ENCODE peak calls at places on chromosomes 12 and 14, in six cellular contexts. O is left ventricle myocardium inferior, N is lung, M is heart right ventricle, Z is hepatocyte, Y is aorta. B is an unnamed sample.

GRCh38 chr12:93978553-93978952 is 169.8 kb upstream of the PLXNC1 start:
- DNase-seq in O (no peak), N (peak; percentile 57), M (no peak), Z (peak; percentile 38), Y (no peak), B (no peak)

GRCh38 chr12:83979785-83980184 is 932.8 kb downstream of the SLC6A15 start:
- DNase-seq in O (no peak), N (no peak), M (no peak), Z (no peak), Y (no peak), B (no peak)

GRCh38 chr14:59161571-59162175 is 26.8 kb upstream of the DAAM1 start:
- DNase-seq in O (no peak), N (no peak), M (no peak), Z (peak; percentile 76), Y (no peak), B (peak; percentile 76)

GRCh38 chr14:71704210-71704609 is 228.0 kb upstream of the RGS6 start:
- DNase-seq in O (no peak), N (no peak), M (no peak), Z (no peak), Y (no peak), B (no peak)

GRCh38 chr12:102061096-102061555 is 665 bp downstream of the WASHC3 start:
- DNase-seq in O (no peak), N (no peak), M (no peak), Z (peak; percentile 24), Y (no peak), B (no peak)

GRCh38 chr12:92551853-92552397 is 150.9 kb upstream of the PLEKHG7 start:
- DNase-seq in O (no peak), N (no peak), M (no peak), Z (peak; percentile 44), Y (no peak), B (no peak)

GRCh38 chr14:44736326-44736725 is 225.4 kb downstream of the KLHL28 start:
- DNase-seq in O (no peak), N (no peak), M (no peak), Z (no peak), Y (no peak), B (no peak)

GRCh38 chr12:101700299-101700820 is 2.9 kb downstream of the CHPT1 start:
- DNase-seq in O (no peak), N (no peak), M (no peak), Z (no peak), Y (no peak), B (no peak)

GRCh38 chr12:77736219-77736965 is 94.3 kb upstream of the NAV3 start:
- DNase-seq in O (no peak), N (no peak), M (no peak), Z (no peak), Y (no peak), B (no peak)

GRCh38 chr14:56979961-56980360 is 169.7 kb upstream of the OTX2 start:
- DNase-seq in O (no peak), N (no peak), M (no peak), Z (no peak), Y (no peak), B (no peak)

GRCh38 chr12:50979369-50980052 is 27.2 kb downstream of the HIGD1C start:
- DNase-seq in O (no peak), N (no peak), M (no peak), Z (no peak), Y (no peak), B (no peak)

GRCh38 chr12:82359115-82359478 is 768 bp downstream of the METTL25 start:
- DNase-seq in O (no peak), N (no peak), M (no peak), Z (peak; percentile 35), Y (no peak), B (peak; percentile 71)

GRCh38 chr14:95431199-95432145 is 85.0 kb downstream of the SYNE3 start:
- DNase-seq in O (no peak), N (no peak), M (no peak), Z (peak; percentile 51), Y (peak; percentile 64), B (no peak)

GRCh38 chr12:96623818-96624217 is 134.4 kb downstream of the CFAP54 start:
- DNase-seq in O (no peak), N (no peak), M (no peak), Z (no peak), Y (no peak), B (no peak)

GRCh38 chr14:98298481-98299227 is 973.3 kb downstream of the BCL11B start:
- DNase-seq in O (no peak), N (peak; percentile 42), M (no peak), Z (no peak), Y (no peak), B (no peak)

GRCh38 chr12:100953677-100954076 is 159.1 kb downstream of the ANO4 start:
- DNase-seq in O (no peak), N (no peak), M (no peak), Z (no peak), Y (no peak), B (no peak)

GRCh38 chr12:28866296-28866695 is 282.8 kb upstream of the FAR2 start:
- DNase-seq in O (no peak), N (no peak), M (no peak), Z (no peak), Y (no peak), B (no peak)

GRCh38 chr14:75279739-75280447 is 1.3 kb downstream of the FOS start:
- DNase-seq in O (peak; percentile 29), N (no peak), M (no peak), Z (peak; percentile 42), Y (peak; percentile 89), B (no peak)

GRCh38 chr14:58098507-58098906 is 53.5 kb downstream of the ARMH4 start:
- DNase-seq in O (no peak), N (no peak), M (peak; percentile 63), Z (no peak), Y (no peak), B (no peak)

GRCh38 chr12:34345801-34346200 is 323.5 kb downstream of the ALG10 start:
- DNase-seq in O (no peak), N (no peak), M (no peak), Z (no peak), Y (no peak), B (no peak)

GRCh38 chr12:988616-989015 is 2.4 kb upstream of the ERC1 start:
- DNase-seq in O (no peak), N (no peak), M (no peak), Z (no peak), Y (no peak), B (no peak)

GRCh38 chr12:106136263-106136662 is 2.5 kb downstream of the NUAK1 start:
- DNase-seq in O (peak; percentile 91), N (peak; percentile 85), M (peak; percentile 92), Z (peak; percentile 94), Y (peak; percentile 97), B (peak; percentile 89)

GRCh38 chr12:106133136-106134087 is 5.3 kb downstream of the NUAK1 start:
- DNase-seq in O (no peak), N (no peak), M (no peak), Z (no peak), Y (no peak), B (no peak)

GRCh38 chr12:106135075-106135474 is 3.7 kb downstream of the NUAK1 start:
- DNase-seq in O (no peak), N (no peak), M (no peak), Z (no peak), Y (no peak), B (no peak)

GRCh38 chr12:106135781-106136180 is 3.0 kb downstream of the NUAK1 start:
- DNase-seq in O (no peak), N (no peak), M (no peak), Z (no peak), Y (no peak), B (no peak)

GRCh38 chr12:106134294-106134949 is 4.3 kb downstream of the NUAK1 start:
- DNase-seq in O (no peak), N (no peak), M (no peak), Z (no peak), Y (no peak), B (no peak)
- H3K27ac ChIP-seq in O (peak overlapping the region; percentile 98), N (no peak overlapping the region), M (peak overlapping the region; percentile 36), Z (no peak overlapping the region), Y (no peak overlapping the region), B (peak overlapping the region; percentile 98)

GRCh38 chr12:46470975-46471374 is 98.4 kb upstream of the SLC38A2 start:
- DNase-seq in O (no peak), N (no peak), M (no peak), Z (no peak), Y (no peak), B (no peak)

GRCh38 chr12:46471404-46471803 is 98.8 kb upstream of the SLC38A2 start:
- DNase-seq in O (no peak), N (no peak), M (no peak), Z (no peak), Y (no peak), B (no peak)

GRCh38 chr12:46473634-46474201 is 101.1 kb upstream of the SLC38A2 start:
- DNase-seq in O (peak; percentile 64), N (peak; percentile 77), M (peak; percentile 74), Z (peak; percentile 80), Y (peak; percentile 83), B (peak; percentile 81)

GRCh38 chr12:46472144-46472705 is 99.7 kb upstream of the SLC38A2 start:
- DNase-seq in O (no peak), N (no peak), M (no peak), Z (no peak), Y (no peak), B (no peak)

DNA sequence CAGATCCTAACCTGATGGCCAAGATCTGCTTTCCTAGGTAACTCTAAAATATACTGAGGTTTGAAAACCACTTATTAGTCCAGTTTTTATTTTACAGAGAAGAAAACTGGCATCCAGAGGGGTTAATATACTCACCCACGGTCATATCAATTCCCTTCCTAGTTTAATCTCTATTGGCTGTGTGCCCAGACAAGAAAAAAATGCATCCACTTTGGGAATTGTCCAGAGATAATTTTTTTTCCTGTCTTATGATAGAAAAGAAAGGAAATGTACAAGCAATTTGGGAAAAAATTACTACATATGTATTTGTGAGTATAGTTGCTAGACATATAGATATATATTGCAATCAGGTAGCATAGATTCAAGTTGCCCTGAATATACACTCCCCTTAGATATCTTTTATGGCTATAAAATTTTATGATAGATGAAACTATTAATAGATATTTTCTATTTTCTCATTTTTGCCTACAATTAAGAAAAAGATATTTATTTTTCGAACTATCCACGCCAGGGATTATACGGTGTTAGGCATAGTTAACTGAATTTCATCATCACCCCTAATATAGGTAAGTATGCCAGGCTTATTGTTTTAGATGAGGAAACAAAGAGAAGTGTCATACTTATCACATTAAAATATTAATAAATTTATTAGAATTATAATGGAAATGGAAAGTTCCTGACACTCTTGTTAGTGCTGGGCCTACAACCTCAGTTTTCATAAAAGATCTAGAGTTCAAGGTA is 100.5 kb upstream of the SLC38A2 start:
- DNase-seq in O (no peak), N (no peak), M (peak; percentile 59), Z (peak; percentile 37), Y (no peak), B (no peak)
- H3K4me3 ChIP-seq in O (peak overlapping the region; percentile 7), N (no peak overlapping the region), M (no peak overlapping the region), Z (no peak overlapping the region), Y (no peak overlapping the region), B (no peak overlapping the region)

DNA sequence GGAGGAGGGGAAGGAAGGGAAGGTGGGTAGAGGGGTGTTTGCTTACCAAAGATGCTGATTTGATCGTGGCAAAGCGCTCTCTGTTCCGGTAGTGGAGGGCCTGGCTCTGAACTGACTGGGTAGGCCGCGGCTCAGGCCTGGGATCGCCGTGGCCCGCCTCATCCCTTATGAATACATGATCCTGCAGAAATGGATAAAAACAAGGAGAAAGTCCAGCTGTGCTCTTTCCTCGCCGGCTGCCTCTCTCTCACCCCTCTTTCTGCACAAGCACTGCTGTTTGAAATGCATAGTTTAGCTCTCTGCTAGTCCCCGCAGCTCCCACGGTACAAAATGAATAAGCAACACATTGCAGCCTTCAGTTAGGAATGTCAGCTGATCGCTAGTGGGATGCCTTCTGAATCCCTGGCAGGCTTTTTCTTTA is 53.8 kb downstream of the PEBP1 start:
- DNase-seq in O (peak; percentile 19), N (no peak), M (peak; percentile 13), Z (peak; percentile 33), Y (peak; percentile 73), B (no peak)
- H3K27ac ChIP-seq in O (peak overlapping the region; percentile 83), N (peak overlapping the region; percentile 89), M (peak overlapping the region; percentile 61), Z (peak overlapping the region; percentile 86), Y (peak overlapping the region; percentile 1), B (peak overlapping the region; percentile 60)

GRCh38 chr14:69650948-69651369 is 39.6 kb downstream of the SUSD6 start:
- DNase-seq in O (no peak), N (no peak), M (no peak), Z (no peak), Y (no peak), B (no peak)
- H3K4me3 ChIP-seq in O (peak overlapping the region; percentile 3), N (no peak overlapping the region), M (no peak overlapping the region), Z (no peak overlapping the region), Y (no peak overlapping the region), B (peak overlapping the region; percentile 33)

B was measured in coronary artery.